ENCODE peak calls at places on chromosomes 7 and 10, in eight cellular contexts. M is right lobe of liver, K is PC-3, X is tibial nerve, R is WERI-Rb-1, V is AG04450, Z is endothelial cell of umbilical vein, U is adrenal gland. L is an unnamed sample. For H3K9me3, the result is how much of the 10 kb centered on the place peaks cover.

GRCh38 chr10:102220612-102221011 is 5.5 kb upstream of the ELOVL3 start:
- DNase-seq in U (no peak), Z (no peak), X (no peak), M (no peak), V (no peak), K (no peak), R (no peak), L (no peak)

GRCh38 chr7:132895231-132895630 is 186.7 kb downstream of the CHCHD3 start:
- DNase-seq in V (no peak), M (no peak), K (no peak), X (no peak), R (no peak), U (no peak), Z (no peak), L (no peak)

GRCh38 chr10:30782543-30783461 is 153.2 kb upstream of the LYZL2 start:
- DNase-seq in R (peak), Z (no peak), M (no peak), V (no peak), X (no peak), U (no peak), K (peak), L (no peak)

GRCh38 chr7:120819861-120820260 is 38.1 kb downstream of the TSPAN12 start:
- DNase-seq in X (no peak), U (no peak), V (no peak), M (no peak), R (no peak), Z (no peak), K (peak), L (no peak)

GRCh38 chr7:94276046-94276445 is 118.6 kb upstream of the COL1A2 start:
- DNase-seq in M (no peak), R (no peak), Z (no peak), U (no peak), K (no peak), V (no peak), X (no peak), L (no peak)

GRCh38 chr10:58773942-58774341 is 261.3 kb downstream of the BICC1 start:
- DNase-seq in X (no peak), K (no peak), R (no peak), M (no peak), V (no peak), Z (no peak), U (no peak), L (no peak)

GRCh38 chr10:133325392-133325760 is 11.3 kb downstream of the CALY start:
- DNase-seq in M (no peak), R (peak), V (no peak), X (no peak), U (no peak), K (no peak), Z (no peak), L (no peak)

GRCh38 chr7:44534501-44534900 is 6.6 kb downstream of the NPC1L1 start:
- DNase-seq in R (peak), Z (peak), U (no peak), K (peak), X (no peak), V (no peak), M (no peak), L (no peak)

GRCh38 chr7:47556511-47557180 is 25.3 kb downstream of the TNS3 start:
- DNase-seq in U (no peak), Z (no peak), V (no peak), R (no peak), X (no peak), K (peak), M (no peak), L (no peak)

GRCh38 chr10:17460732-17461131 is 6.3 kb upstream of the ST8SIA6 start:
- DNase-seq in R (no peak), X (no peak), K (no peak), M (no peak), U (no peak), V (no peak), Z (no peak), L (no peak)

GRCh38 chr10:72981028-72981881 is 26.6 kb upstream of the PLA2G12B start:
- DNase-seq in V (no peak), R (no peak), U (no peak), K (no peak), X (no peak), Z (no peak), M (no peak), L (no peak)

GRCh38 chr10:60767424-60767823 is 10.9 kb upstream of the CDK1 start:
- DNase-seq in X (no peak), R (no peak), V (no peak), U (no peak), M (no peak), K (no peak), Z (no peak), L (no peak)

GRCh38 chr10:90087197-90088007 is 386.0 kb downstream of the KIF20B start:
- DNase-seq in X (no peak), M (no peak), V (no peak), R (no peak), U (no peak), Z (no peak), K (peak), L (no peak)

GRCh38 chr10:34102237-34102673 is 712.8 kb downstream of the PARD3 start:
- DNase-seq in R (no peak), Z (peak), K (no peak), X (no peak), U (no peak), V (no peak), M (no peak), L (peak)

GRCh38 chr7:47149208-47149864 is 432.6 kb downstream of the TNS3 start:
- DNase-seq in U (no peak), Z (no peak), M (no peak), X (no peak), K (no peak), R (no peak), V (no peak), L (no peak)

GRCh38 chr7:26365077-26365896 is 73.6 kb downstream of the SNX10 start:
- DNase-seq in K (peak), Z (peak), U (peak), X (no peak), V (peak), M (peak), R (peak), L (peak)

GRCh38 chr7:82204694-82205093 is 238.9 kb downstream of the CACNA2D1 start:
- DNase-seq in U (peak), X (no peak), R (no peak), Z (no peak), M (no peak), V (peak), K (peak), L (peak)

GRCh38 chr10:58326967-58327381 is 7.8 kb upstream of the UBE2D1 start:
- DNase-seq in U (peak), Z (peak), K (no peak), R (no peak), M (no peak), V (no peak), X (no peak), L (peak)

GRCh38 chr10:132141526-132142395 is 45.0 kb upstream of the DPYSL4 start:
- DNase-seq in V (no peak), M (no peak), X (no peak), Z (no peak), K (no peak), R (no peak), U (no peak), L (no peak)

GRCh38 chr10:104033966-104034365 is 51.7 kb downstream of the COL17A1 start:
- DNase-seq in X (no peak), R (no peak), K (no peak), M (no peak), U (no peak), V (no peak), Z (no peak), L (no peak)

DNA sequence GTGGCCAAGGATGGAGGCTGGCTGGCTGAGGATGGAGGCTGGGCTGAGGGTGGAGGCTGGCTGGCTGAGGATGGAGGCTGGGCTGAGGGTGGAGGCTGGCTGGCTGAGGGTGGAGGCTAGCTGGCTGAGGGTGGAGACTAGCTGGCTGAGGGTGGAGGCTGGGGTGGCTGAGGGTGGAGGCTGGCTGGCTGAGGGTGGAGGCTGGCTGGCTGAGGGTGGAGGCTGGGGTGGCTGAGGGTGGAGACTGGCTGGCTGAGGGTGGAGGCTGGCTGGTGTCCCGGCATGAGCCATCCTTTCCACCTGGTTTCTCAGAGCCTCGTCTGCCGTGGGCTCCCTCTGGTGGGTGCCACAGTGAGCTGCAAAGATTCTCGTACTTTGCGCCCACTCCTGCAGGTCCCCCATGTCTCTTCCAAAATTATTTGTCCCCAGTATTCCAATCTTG is 88.4 kb downstream of the ELFN1 start:
- DNase-seq in X (no peak), K (peak), Z (no peak), M (peak), R (peak), U (no peak), V (no peak), L (peak)
- TF ChIP-seq CTCF in X (no peak), K (peak), Z (peak), M (peak), R (peak), U (peak), V (peak), L (peak)

DNA sequence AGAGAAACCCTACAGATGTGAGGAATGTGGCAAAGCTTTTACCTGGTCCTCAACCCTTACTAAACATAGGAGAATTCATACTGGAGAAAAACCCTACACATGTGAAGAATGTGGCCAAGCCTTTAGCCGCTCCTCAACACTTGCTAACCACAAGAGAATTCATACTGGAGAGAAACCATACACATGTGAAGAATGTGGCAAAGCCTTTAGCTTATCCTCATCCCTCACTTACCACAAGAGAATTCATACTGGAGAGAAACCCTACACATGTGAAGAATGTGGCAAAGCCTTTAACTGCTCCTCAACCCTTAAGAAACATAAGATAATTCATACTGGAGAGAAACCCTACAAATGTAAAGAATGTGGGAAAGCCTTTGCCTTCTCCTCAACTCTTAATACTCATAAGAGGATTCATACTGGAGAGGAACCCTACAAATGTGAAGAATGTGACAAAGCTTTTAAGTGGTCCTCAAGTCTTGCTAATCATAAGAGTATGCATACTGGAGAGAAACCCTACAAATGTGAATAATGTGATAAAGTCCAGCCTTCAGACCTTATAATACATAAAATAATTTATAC is 38.2 kb downstream of the ZNF679 start:
- DNase-seq in U (no peak), X (no peak), M (no peak), R (no peak), Z (no peak), K (no peak), V (no peak), L (no peak)
- H3K9me3 ChIP-seq in U (under half), X (under half), M (under half), R (under half), Z (under half), K (under half), V (under half), L (under half)

DNA sequence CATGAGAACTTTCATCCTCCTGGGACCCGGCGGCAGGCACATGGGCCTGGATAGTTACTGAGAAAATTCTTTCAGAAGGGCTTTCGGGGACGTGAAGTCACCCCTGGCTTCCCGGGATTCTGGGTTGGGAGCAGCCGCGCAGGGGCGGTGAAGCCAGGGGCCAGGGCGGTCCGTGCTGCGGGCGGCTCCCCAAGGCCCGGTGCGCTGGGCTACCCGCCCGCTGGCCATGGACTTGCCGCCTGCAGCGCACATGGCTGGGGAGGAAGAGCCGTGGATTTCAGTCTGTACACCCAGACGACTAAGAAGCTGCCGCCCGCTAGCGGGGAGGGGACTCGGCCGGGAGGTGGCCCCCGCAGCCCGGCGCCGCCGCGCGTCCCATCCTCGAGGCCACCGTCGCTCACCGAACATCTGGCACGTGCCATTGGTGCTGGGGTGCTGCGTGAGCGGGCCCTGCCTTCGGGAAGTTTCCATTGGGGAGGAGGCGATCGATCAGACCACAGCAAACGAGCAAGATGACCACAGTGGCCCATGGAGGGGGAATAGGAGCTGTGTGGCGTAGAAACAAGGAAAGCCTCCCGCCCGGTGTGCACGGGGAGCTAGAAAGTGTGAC is 64.5 kb downstream of the TMEM209 start:
- DNase-seq in Z (no peak), K (no peak), X (no peak), M (no peak), U (peak), V (no peak), R (no peak), L (no peak)
- H3K4me3 ChIP-seq in Z (no peak), K (no peak), X (peak), M (peak), U (peak), V (no peak), R (no peak), L (peak)

DNA sequence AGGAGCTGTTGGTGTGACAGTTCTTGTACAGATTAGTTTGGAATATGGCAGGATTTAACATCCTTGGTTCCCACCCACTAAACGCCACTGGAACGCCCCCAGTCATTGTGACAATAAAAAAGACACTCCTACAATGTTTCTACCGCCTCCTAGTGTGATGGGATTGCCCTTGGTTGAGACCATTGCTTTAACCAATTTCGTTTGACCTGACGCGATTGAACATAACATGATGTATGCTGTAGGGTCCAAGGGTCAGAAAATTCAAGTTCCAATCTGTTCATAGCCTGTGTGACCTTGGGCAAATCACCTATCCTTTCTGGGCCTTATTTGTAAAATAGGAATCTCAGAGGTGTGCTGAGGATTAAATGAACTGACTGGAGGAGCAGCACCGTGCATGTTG is 12.5 kb downstream of the MXI1 start:
- DNase-seq in K (no peak), M (no peak), R (no peak), V (no peak), U (no peak), Z (no peak), X (no peak), L (no peak)
- TF ChIP-seq CTCF in K (no peak), M (no peak), R (no peak), V (no peak), U (no peak), Z (no peak), X (no peak), L (no peak)

DNA sequence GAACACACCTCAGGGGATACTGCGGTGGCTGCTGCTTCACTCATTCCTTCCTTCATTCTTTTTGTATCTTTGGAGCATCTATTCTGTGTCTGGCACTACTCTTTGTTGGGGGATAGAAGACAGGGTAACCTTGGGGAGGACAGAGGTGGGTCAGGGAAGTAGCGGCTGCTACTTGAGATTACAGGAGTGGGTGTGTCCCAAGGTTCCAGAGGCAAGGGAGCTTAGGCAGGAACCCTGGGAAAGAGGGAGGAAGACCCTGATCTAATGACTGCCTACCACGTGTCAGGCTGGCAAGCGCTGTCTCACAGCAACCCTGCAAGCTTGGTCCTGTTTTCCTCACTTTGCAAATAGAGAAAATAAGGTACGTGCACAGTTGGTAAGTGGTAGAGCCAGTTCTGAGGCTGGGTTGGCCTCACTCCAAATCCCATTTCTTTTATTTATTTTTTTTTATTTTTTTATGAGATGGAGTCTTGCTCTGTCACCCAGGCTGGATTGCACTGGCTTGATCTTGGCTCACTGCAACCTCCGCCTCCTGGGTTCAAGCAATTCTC is 985.9 kb upstream of the ZNF722 start:
- DNase-seq in R (no peak), M (no peak), K (no peak), U (no peak), Z (no peak), V (no peak), X (no peak), L (no peak)
- H3K9me3 ChIP-seq in R (under half), M (under half), K (under half), U (under half), Z (under half), V (half or more), X (under half), L (under half)

DNA sequence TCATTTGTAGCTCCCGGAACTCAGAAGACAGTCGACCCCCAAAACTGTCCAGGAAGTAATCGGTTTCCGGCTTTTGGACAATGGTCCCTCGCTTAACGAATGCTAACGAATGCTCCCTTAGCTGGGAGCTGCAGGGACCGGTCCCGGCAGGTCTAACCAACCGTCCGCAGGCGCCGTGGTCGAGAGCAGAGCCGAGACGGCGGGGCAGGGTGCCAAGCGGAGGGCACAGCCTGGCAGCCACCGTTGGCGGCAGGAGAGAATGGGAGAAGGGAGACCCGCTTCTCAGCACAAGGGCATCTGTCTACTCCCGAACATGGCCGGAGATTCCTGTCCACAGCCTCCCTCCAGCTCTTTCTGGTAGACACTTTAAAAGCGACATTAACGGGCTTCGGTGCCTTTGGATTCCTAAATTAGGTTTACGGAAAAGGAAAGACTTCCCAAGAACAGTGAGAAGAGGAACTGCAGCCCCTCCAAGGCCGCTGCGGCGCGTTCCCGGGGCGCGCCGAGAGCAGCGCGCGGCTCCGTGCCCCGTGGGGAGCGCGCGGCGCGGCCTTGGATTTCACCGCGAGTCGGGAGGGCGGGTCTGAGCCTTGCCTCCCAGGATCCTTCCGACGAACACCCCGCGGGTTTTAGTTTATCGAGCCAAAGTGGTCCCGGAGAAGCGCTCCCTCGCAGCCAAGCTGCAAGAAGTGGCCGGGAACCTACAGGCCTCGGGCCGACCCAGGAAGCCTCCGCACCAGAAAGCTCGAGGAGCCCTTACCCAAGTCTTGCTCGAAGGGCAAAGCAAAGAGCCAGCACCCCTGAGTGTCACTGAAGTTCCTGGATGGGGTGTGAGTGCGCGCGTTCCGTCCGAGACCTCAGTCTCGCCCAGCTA is 3.6 kb upstream of the TBX20 start:
- DNase-seq in Z (no peak), X (no peak), U (no peak), R (no peak), V (no peak), M (no peak), K (no peak), L (peak)
- H3K4me3 ChIP-seq in Z (no peak), X (no peak), U (no peak), R (no peak), V (no peak), M (no peak), K (no peak), L (peak)

DNA sequence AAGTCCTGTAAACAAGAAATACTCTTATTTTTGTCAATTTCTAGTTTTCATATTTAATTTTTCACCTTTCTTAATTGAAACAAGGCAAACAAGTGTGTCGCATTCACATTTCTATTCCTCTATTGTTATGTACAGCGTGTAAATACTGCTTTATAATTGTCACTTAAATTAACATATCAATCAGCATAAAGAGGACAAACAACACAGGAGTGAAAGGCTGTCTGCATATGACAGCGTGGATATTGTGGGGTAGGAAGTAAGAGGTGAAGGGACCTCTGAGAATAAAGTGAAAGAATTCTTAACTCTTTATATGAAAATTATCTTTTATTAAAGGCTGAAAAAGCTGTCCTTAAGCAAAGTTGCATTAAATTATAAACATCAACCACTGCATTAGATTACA is 797.9 kb upstream of the COBL start:
- DNase-seq in U (no peak), M (no peak), V (no peak), K (no peak), X (no peak), R (no peak), Z (no peak), L (no peak)
- TF ChIP-seq CTCF in U (no peak), M (no peak), V (no peak), K (no peak), X (no peak), R (no peak), Z (no peak), L (no peak)

GRCh38 chr10:29301359-29301910 is 12.6 kb downstream of the LYZL1 start:
- DNase-seq in R (no peak), Z (no peak), X (no peak), V (no peak), K (no peak), U (no peak), M (no peak), L (no peak)
- H3K9me3 ChIP-seq in R (under half), Z (under half), X (under half), V (under half), K (under half), U (under half), M (under half), L (under half)

L was measured in heart right ventricle.